ENCODE peak calls at places on chromosomes 3 and 15, in eight cellular contexts. I is endodermal cell, T is epithelial cell of esophagus, Z is endothelial cell, N is IMR-90, C is WTC11, M is heart left ventricle, R is psoas muscle. X is an unnamed sample.

GRCh38 chr3:25001041-25001591 is 426.9 kb upstream of the RARB start:
- DNase-seq in I (no peak), T (no peak), Z (no peak), N (no peak), C (no peak), M (no peak), R (no peak), X (no peak)

GRCh38 chr15:32959077-32959476 is 235.4 kb downstream of the FMN1 start:
- DNase-seq in I (no peak), T (no peak), Z (no peak), N (peak), C (no peak), M (no peak), R (no peak), X (no peak)

GRCh38 chr3:12046406-12046805 is 42.2 kb downstream of the SYN2 start:
- DNase-seq in I (no peak), T (peak), Z (no peak), N (no peak), C (no peak), M (no peak), R (no peak), X (no peak)

GRCh38 chr15:66849393-66849745 is 147.3 kb downstream of the SMAD6 start:
- DNase-seq in I (peak), T (no peak), Z (no peak), N (no peak), C (no peak), M (no peak), R (no peak), X (no peak)

GRCh38 chr3:133268772-133269171 is 131.1 kb upstream of the BFSP2 start:
- DNase-seq in I (no peak), T (no peak), Z (no peak), N (no peak), C (no peak), M (no peak), R (no peak), X (no peak)

GRCh38 chr15:33860749-33861148 is 107.5 kb upstream of the CHRM5 start:
- DNase-seq in I (no peak), T (peak), Z (no peak), N (peak), C (no peak), M (no peak), R (no peak), X (no peak)

GRCh38 chr3:66629431-66630368 is 128.9 kb upstream of the LRIG1 start:
- DNase-seq in I (no peak), T (no peak), Z (no peak), N (no peak), C (no peak), M (no peak), R (no peak), X (no peak)

GRCh38 chr3:141561426-141562034 is 74.7 kb downstream of the RASA2 start:
- DNase-seq in I (peak), T (peak), Z (peak), N (peak), C (no peak), M (no peak), R (no peak), X (no peak)

GRCh38 chr3:112519424-112520001 is 20.2 kb upstream of the BTLA start:
- DNase-seq in I (peak), T (peak), Z (peak), N (peak), C (no peak), M (no peak), R (no peak), X (no peak)

GRCh38 chr3:55690746-55691540 is 203.8 kb upstream of the WNT5A start:
- DNase-seq in I (peak), T (no peak), Z (no peak), N (no peak), C (peak), M (no peak), R (no peak), X (no peak)

GRCh38 chr15:39213385-39213840 is 367.5 kb upstream of the THBS1 start:
- DNase-seq in I (peak), T (peak), Z (no peak), N (peak), C (peak), M (peak), R (no peak), X (no peak)

GRCh38 chr3:188900421-188900941 is 271.3 kb upstream of the TPRG1 start:
- DNase-seq in I (no peak), T (peak), Z (no peak), N (peak), C (no peak), M (no peak), R (no peak), X (no peak)

GRCh38 chr15:91047545-91048199 is 25.3 kb upstream of the VPS33B start:
- DNase-seq in I (no peak), T (no peak), Z (no peak), N (no peak), C (no peak), M (no peak), R (no peak), X (no peak)

GRCh38 chr3:61248496-61248895 is 2.8 kb downstream of the FHIT start:
- DNase-seq in I (no peak), T (no peak), Z (no peak), N (no peak), C (no peak), M (no peak), R (no peak), X (no peak)

GRCh38 chr3:167120828-167121227 is 259.3 kb downstream of the ZBBX start:
- DNase-seq in I (no peak), T (no peak), Z (no peak), N (no peak), C (no peak), M (no peak), R (no peak), X (no peak)

GRCh38 chr15:70054884-70055387 is 42.8 kb downstream of the TLE3 start:
- DNase-seq in I (no peak), T (no peak), Z (no peak), N (no peak), C (peak), M (peak), R (no peak), X (no peak)

GRCh38 chr3:139574026-139574947 is 34.7 kb upstream of the RBP1 start:
- DNase-seq in I (no peak), T (no peak), Z (no peak), N (no peak), C (no peak), M (peak), R (peak), X (no peak)

GRCh38 chr15:50049871-50050270 is 69.2 kb downstream of the ATP8B4 start:
- DNase-seq in I (no peak), T (no peak), Z (no peak), N (peak), C (no peak), M (no peak), R (no peak), X (no peak)

GRCh38 chr3:51559266-51559907 is 20.9 kb downstream of the RAD54L2 start:
- DNase-seq in I (no peak), T (no peak), Z (no peak), N (peak), C (no peak), M (no peak), R (no peak), X (no peak)

GRCh38 chr15:38050529-38050928 is 116.1 kb downstream of the TMCO5A start:
- DNase-seq in I (no peak), T (peak), Z (no peak), N (peak), C (no peak), M (no peak), R (no peak), X (no peak)

GRCh38 chr15:74336061-74337005 is 31.1 kb downstream of the CYP11A1 start:
- DNase-seq in I (no peak), T (peak), Z (no peak), N (peak), C (no peak), M (no peak), R (no peak), X (no peak)

GRCh38 chr3:171286580-171287249 is 173.5 kb downstream of the TNIK start:
- DNase-seq in I (no peak), T (peak), Z (no peak), N (no peak), C (no peak), M (no peak), R (no peak), X (no peak)

GRCh38 chr3:112776000-112776399 is 70.7 kb downstream of the CD200R1L start:
- DNase-seq in I (no peak), T (peak), Z (no peak), N (peak), C (no peak), M (no peak), R (no peak), X (no peak)

GRCh38 chr3:53570709-53571108 is 76.3 kb downstream of the CACNA1D start:
- DNase-seq in I (peak), T (peak), Z (no peak), N (peak), C (no peak), M (no peak), R (no peak), X (no peak)

GRCh38 chr3:172292422-172292821 is 155.8 kb downstream of the GHSR start:
- DNase-seq in I (no peak), T (no peak), Z (no peak), N (no peak), C (no peak), M (no peak), R (no peak), X (no peak)
- TF ChIP-seq CTCF in I (no peak), T (no peak), Z (no peak), N (no peak), C (no peak), M (no peak), R (no peak), X (no peak)

DNA sequence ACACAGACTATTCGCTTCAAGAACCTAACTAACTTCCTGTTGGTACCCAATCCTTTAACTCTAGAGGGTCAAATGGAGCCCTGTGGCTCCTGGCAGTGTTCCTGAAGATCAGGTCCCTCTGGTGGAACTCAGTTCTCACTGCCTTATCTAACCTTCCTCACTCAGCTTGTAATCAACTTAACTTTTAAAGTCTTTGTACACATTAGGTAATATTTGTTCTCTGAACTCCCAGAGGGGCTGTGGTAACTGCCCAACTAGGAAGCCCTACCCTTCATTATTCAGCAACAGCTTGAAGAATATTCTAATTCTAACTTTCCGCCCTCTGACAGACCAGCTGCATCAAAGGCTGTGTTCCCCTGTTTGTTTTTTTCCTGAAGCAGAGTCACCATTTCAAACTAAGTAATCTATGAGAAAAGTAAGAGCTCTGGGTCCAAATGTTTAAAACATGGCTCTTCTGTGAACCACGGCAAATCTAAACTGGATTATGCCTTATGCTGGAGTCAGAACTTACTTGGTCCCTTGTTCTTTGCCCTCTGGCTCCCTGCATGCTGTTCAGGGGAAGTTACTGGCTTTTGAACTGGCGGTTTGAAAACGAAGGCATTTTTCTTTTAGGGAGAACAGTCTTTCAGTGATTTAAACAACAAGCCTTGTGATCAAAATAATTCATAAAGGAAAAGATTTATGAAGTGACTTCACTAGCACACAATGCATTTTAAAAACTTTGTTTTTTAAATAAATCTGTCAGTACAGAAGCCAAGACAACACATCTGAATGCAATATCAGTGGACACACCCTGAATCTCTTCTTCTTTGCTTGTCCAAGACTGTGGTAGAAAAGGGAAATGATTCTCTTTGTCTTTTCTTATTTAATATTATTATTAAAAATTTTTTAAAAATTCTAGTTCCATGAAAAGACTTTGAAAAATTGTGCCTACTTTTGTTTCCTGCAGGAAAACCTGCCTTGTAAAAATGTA is 365.6 kb downstream of the TIGIT start:
- DNase-seq in I (no peak), T (no peak), Z (no peak), N (no peak), C (no peak), M (peak), R (peak), X (no peak)
- TF ChIP-seq CTCF in I (peak), T (no peak), Z (no peak), N (no peak), C (no peak), M (peak), R (no peak), X (no peak)

GRCh38 chr3:130865537-130865936 is 28.3 kb upstream of the ATP2C1 start:
- DNase-seq in I (no peak), T (no peak), Z (no peak), N (no peak), C (no peak), M (no peak), R (no peak), X (no peak)
- TF ChIP-seq CTCF in I (no peak), T (no peak), Z (no peak), N (no peak), C (no peak), M (no peak), R (no peak), X (no peak)

GRCh38 chr3:127590593-127591477 is at the start of gene TPRA1:
- DNase-seq in I (peak), T (peak), Z (peak), N (peak), C (peak), M (peak), R (peak), X (peak)
- TF ChIP-seq CTCF in I (no peak), T (no peak), Z (no peak), N (peak), C (no peak), M (peak), R (no peak), X (no peak)

GRCh38 chr15:89016549-89017041 is 71.7 kb upstream of the ABHD2 start:
- DNase-seq in I (no peak), T (peak), Z (no peak), N (peak), C (no peak), M (peak), R (no peak), X (no peak)

GRCh38 chr15:89018235-89018634 is 70.0 kb upstream of the ABHD2 start:
- DNase-seq in I (no peak), T (no peak), Z (no peak), N (no peak), C (no peak), M (peak), R (peak), X (no peak)

GRCh38 chr15:89015412-89016097 is 72.7 kb upstream of the ABHD2 start:
- DNase-seq in I (no peak), T (no peak), Z (no peak), N (no peak), C (no peak), M (no peak), R (no peak), X (no peak)

GRCh38 chr15:89019436-89019835 is 68.8 kb upstream of the ABHD2 start:
- DNase-seq in I (no peak), T (peak), Z (no peak), N (no peak), C (no peak), M (no peak), R (no peak), X (no peak)

DNA sequence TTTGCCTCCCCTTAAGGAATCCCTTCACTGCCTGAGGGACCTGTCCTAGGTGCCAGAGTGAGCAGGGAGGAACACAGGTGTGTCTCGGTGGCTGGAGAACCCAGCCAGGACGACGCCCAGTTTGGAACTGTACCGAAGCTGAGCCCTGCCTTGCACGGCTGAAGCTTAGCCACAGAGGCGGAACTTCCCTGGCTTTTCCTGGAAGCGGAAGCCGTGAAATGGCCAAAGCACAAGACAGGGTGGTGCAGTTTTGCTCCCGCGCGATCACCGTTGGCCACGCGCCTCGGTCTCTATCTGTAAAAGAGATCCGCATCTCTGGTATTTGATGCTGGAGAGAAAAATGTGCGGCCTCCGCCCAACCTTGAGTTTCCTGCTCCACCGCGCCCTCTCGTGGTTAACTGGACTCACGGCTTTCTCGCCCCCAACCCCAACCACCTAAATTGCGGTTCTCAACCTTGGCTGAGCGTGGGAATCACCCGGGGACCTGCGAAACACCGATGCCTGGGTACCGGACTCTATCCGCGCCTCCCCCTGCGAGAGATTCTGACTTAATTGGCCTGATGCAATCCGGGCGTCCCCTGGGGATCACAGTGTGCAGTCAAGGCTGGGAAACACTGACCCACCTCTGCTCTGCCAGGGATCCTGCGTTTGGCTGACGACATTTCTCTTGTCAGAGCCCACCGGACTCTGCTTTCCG is 70.7 kb upstream of the ABHD2 start:
- DNase-seq in I (peak), T (peak), Z (peak), N (peak), C (peak), M (peak), R (peak), X (peak)
- TF ChIP-seq CTCF in I (peak), T (peak), Z (peak), N (peak), C (peak), M (peak), R (peak), X (no peak)

GRCh38 chr3:142931222-142931621 is 32.3 kb downstream of the PAQR9 start:
- DNase-seq in I (peak), T (peak), Z (no peak), N (no peak), C (peak), M (no peak), R (no peak), X (no peak)
- TF ChIP-seq CTCF in I (peak), T (peak), Z (no peak), N (no peak), C (peak), M (no peak), R (no peak), X (no peak)

GRCh38 chr3:47244531-47245100 is 38.0 kb downstream of the KIF9 start:
- DNase-seq in I (no peak), T (no peak), Z (no peak), N (no peak), C (no peak), M (no peak), R (no peak), X (no peak)

GRCh38 chr3:47247131-47248064 is 35.2 kb downstream of the KIF9 start:
- DNase-seq in I (no peak), T (no peak), Z (no peak), N (no peak), C (no peak), M (no peak), R (no peak), X (no peak)

GRCh38 chr3:47245271-47245670 is 37.3 kb downstream of the KIF9 start:
- DNase-seq in I (no peak), T (no peak), Z (no peak), N (no peak), C (no peak), M (no peak), R (no peak), X (no peak)

GRCh38 chr3:47251689-47252088 is 30.9 kb downstream of the KIF9 start:
- DNase-seq in I (no peak), T (no peak), Z (no peak), N (no peak), C (no peak), M (no peak), R (no peak), X (no peak)

DNA sequence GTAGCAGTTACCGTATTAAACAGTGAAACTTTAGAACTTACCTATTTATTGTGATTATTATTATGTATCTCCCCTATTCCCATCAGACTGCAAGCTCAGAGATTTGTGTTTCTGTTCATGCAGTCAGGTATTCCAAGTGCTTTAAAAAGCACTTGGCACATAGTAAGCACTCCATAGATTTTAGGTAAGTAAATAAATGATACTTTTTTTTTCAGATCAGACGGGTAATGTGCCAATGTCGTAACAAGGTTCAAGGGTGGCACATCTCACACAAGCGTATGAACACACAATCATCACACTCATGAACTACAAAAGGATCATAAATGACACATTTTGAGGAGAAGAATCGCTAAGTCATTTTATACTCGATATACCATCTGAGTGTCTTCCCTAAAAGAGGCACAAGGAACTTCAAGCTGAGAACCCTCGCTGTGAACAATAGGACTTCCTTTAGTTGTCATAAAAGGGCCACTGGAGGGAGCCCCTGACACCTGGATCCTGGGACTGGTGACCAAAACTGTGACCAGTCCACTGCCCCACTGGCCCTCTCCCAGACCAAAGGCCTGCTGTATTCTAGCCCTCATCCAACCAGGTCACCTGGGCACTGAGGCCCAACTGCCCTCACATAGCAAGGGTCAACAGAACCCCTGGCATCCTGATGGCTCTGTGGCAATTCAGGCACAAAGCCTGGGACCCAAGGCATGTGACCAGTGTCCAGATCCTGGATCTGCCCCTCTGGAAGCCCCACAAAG is 32.1 kb downstream of the KIF9 start:
- DNase-seq in I (peak), T (peak), Z (peak), N (peak), C (peak), M (peak), R (peak), X (no peak)
- TF ChIP-seq CTCF in I (peak), T (peak), Z (no peak), N (peak), C (no peak), M (peak), R (peak), X (no peak)

GRCh38 chr3:20125912-20126311 is 60.1 kb downstream of the SGO1 start:
- DNase-seq in I (no peak), T (no peak), Z (no peak), N (no peak), C (no peak), M (no peak), R (no peak), X (peak)

GRCh38 chr3:20125289-20125688 is 60.7 kb downstream of the SGO1 start:
- DNase-seq in I (no peak), T (no peak), Z (no peak), N (no peak), C (no peak), M (no peak), R (no peak), X (no peak)

GRCh38 chr3:20128378-20128777 is 57.6 kb downstream of the SGO1 start:
- DNase-seq in I (no peak), T (no peak), Z (no peak), N (no peak), C (no peak), M (no peak), R (no peak), X (no peak)

GRCh38 chr3:20130122-20130521 is 55.9 kb downstream of the SGO1 start:
- DNase-seq in I (no peak), T (no peak), Z (no peak), N (no peak), C (no peak), M (no peak), R (no peak), X (no peak)
- TF ChIP-seq CTCF in I (peak), T (no peak), Z (no peak), N (no peak), C (no peak), M (no peak), R (no peak), X (no peak)

X was measured in activated B cell treated with CpG ODN at 0.5 μM for 24 hours.